ENCODE peak calls at places on chromosomes 1 and 21, in five cellular contexts. I is PC-3, L is GM23338, P is HCT116, C is GM23248. Z is an unnamed sample. For H4K20me1, the result is how much of the 10 kb centered on the place peaks cover.

GRCh38 chr1:151371744-151372410 is 628 bp downstream of the SELENBP1 start:
- DNase-seq in I (peak), L (no peak), P (no peak), C (peak), Z (no peak)

GRCh38 chr21:44523567-44524181 is 16.3 kb downstream of the KRTAP10-1 start:
- DNase-seq in I (peak), L (no peak), P (no peak), C (no peak), Z (no peak)

GRCh38 chr1:162008799-162009198 is 14.9 kb downstream of the OLFML2B start:
- DNase-seq in I (no peak), L (no peak), P (no peak), C (no peak), Z (no peak)

GRCh38 chr1:101465941-101466340 is 229.1 kb downstream of the S1PR1 start:
- DNase-seq in I (no peak), L (no peak), P (no peak), C (no peak), Z (no peak)

GRCh38 chr1:55813619-55814018 is 598.5 kb upstream of the USP24 start:
- DNase-seq in I (peak), L (no peak), P (no peak), C (peak), Z (no peak)

GRCh38 chr1:95197616-95198252 is 36.3 kb upstream of the RWDD3 start:
- DNase-seq in I (peak), L (no peak), P (no peak), C (peak), Z (peak)

GRCh38 chr1:240107058-240107684 is 15.5 kb downstream of the FMN2 start:
- DNase-seq in I (peak), L (no peak), P (no peak), C (peak), Z (no peak)

GRCh38 chr1:209805875-209806760 is at the start of gene IRF6:
- DNase-seq in I (peak), L (peak), P (peak), C (peak), Z (peak)

GRCh38 chr1:181135462-181135781 is 46.9 kb downstream of the IER5 start:
- DNase-seq in I (peak), L (peak), P (no peak), C (peak), Z (no peak)

GRCh38 chr1:220511785-220512184 is 16.2 kb upstream of the MARK1 start:
- DNase-seq in I (peak), L (peak), P (no peak), C (peak), Z (peak)

GRCh38 chr1:41534181-41535076 is 49.9 kb upstream of the EDN2 start:
- DNase-seq in I (no peak), L (no peak), P (no peak), C (no peak), Z (no peak)

GRCh38 chr1:167456926-167457325 is 61.4 kb downstream of the CD247 start:
- DNase-seq in I (no peak), L (no peak), P (no peak), C (no peak), Z (no peak)

GRCh38 chr1:231629132-231629531 is 2.5 kb downstream of the DISC1 start:
- DNase-seq in I (no peak), L (no peak), P (no peak), C (peak), Z (no peak)

GRCh38 chr1:158101944-158102343 is 78.8 kb upstream of the CD1D start:
- DNase-seq in I (peak), L (no peak), P (peak), C (peak), Z (no peak)

GRCh38 chr1:155961937-155962336 is 16.4 kb downstream of the ARHGEF2 start:
- DNase-seq in I (peak), L (no peak), P (peak), C (peak), Z (no peak)

GRCh38 chr1:89175601-89176256 is at the start of gene GBP7:
- DNase-seq in I (no peak), L (no peak), P (no peak), C (no peak), Z (no peak)

GRCh38 chr1:8318436-8318835 is 522 bp downstream of the SLC45A1 start:
- DNase-seq in I (no peak), L (no peak), P (no peak), C (peak), Z (peak)

GRCh38 chr1:219324171-219324570 is 150.5 kb downstream of the LYPLAL1 start:
- DNase-seq in I (no peak), L (no peak), P (no peak), C (no peak), Z (no peak)

GRCh38 chr1:110672001-110672752 is 2.6 kb downstream of the KCNA3 start:
- DNase-seq in I (no peak), L (peak), P (no peak), C (peak), Z (peak)

GRCh38 chr1:156115514-156116374 is 1.2 kb downstream of the LMNA start:
- DNase-seq in I (peak), L (peak), P (no peak), C (peak), Z (peak)

GRCh38 chr1:244111008-244111407 is 59.9 kb downstream of the ZBTB18 start:
- DNase-seq in I (no peak), L (no peak), P (no peak), C (no peak), Z (no peak)

GRCh38 chr1:121519042-121519755 is 334.4 kb downstream of the SRGAP2C start:
- DNase-seq in I (peak), L (peak), P (peak), C (peak), Z (peak)

GRCh38 chr1:44631647-44632510 is 42.4 kb downstream of the TMEM53 start:
- DNase-seq in I (peak), L (peak), P (peak), C (peak), Z (peak)

DNA sequence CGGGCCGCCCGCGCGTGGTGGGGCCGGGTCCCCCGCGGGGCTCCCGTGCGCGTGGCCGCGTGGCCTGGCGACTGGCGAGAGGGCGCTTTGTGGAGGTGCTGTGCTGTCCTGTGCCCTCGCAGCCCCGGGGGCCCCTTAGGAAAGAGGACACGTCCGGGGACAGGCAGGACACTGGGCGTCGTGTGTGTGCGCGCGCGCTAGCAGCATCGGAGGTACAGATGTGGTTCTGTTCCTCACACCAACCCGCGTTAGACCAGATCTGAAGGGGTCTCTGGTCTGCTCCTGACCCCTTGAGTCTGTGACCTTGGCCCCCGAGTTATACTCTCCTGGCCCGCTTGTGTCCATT is 489 bp downstream of the ACTN2 start:
- DNase-seq in I (no peak), L (peak), P (no peak), C (no peak), Z (peak)
- H2AFZ ChIP-seq in I (no peak), L (peak), P (no peak), C (peak), Z (peak)

DNA sequence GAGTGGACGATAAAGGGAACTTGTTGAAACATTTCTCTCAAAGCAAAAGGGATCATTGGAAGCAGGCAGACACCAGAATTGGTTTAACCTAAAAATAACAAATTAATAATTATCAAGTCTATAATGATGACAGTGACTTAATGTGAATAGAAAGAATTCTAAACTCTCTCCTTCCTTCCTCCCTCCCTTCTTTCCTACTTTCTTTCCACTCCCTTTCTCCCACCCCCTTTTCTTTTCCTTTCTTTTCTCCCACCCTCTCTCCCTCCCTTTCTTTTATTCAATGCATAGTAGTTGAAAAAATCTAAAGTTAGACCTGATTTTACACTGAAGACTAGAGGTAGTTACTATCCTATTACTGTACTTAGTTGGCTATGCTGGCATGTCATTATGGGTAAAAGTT is 55.7 kb downstream of the PTPRC start:
- DNase-seq in I (no peak), L (no peak), P (no peak), C (no peak), Z (no peak)
- H4K20me1 ChIP-seq in I (under half), L (under half), P (under half), C (under half), Z (under half)

DNA sequence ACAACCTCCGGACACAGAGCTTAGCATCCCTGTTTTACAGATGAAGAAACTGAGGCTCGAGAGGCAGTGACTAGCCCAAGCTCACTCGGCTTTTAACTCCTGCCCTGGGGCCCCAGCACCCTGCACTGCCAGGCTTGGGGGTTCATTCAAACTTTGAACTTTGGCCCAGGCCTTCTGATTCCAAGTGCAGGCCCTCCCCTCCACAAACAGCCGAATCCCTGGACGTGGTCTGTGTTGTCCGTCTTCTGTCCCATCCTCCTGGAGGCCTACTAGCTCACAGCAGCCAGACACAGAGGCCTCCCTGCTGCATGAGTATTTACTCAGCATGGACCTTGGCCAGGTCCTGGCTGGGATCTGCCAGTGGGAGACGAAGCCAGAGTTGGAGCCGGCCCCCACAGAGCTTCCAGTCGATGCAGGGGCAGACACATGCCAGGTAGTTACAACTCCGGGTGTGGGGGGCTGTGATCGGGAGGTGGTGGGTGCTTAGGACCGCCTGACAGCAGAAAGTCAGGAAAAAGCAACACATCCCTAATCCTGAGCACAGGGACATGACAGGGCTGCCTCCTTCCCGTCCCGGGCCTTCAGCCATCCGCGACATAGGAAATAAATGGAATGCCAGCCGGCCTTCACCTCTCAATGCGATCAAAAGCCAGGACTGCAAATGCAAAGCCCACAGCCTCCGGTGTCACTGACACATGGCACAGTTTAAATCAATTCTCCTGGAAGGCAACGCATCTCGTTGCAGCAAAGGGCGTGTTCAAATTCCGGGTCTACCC is 7.4 kb downstream of the IFFO2 start:
- DNase-seq in I (no peak), L (peak), P (no peak), C (peak), Z (peak)
- TF ChIP-seq EZH2phosphoT487 in I (no peak), L (no peak), P (no peak), C (no peak), Z (no peak)

GRCh38 chr1:247115141-247115510 is 11.0 kb upstream of the ZNF669 start:
- DNase-seq in I (no peak), L (no peak), P (no peak), C (no peak), Z (no peak)

GRCh38 chr1:247112479-247112781 is 8.3 kb upstream of the ZNF669 start:
- DNase-seq in I (peak), L (no peak), P (no peak), C (no peak), Z (no peak)

GRCh38 chr1:247113094-247113497 is 8.9 kb upstream of the ZNF669 start:
- DNase-seq in I (peak), L (no peak), P (no peak), C (peak), Z (no peak)

GRCh38 chr1:247114351-247115140 is 10.4 kb upstream of the ZNF669 start:
- DNase-seq in I (no peak), L (no peak), P (no peak), C (no peak), Z (no peak)

GRCh38 chr1:247113733-247114271 is 9.6 kb upstream of the ZNF669 start:
- DNase-seq in I (no peak), L (no peak), P (no peak), C (no peak), Z (no peak)
- H2AFZ ChIP-seq in I (no peak), L (no peak), P (no peak), C (no peak), Z (no peak)

GRCh38 chr1:35586808-35587207 is 13.7 kb downstream of the TFAP2E start:
- DNase-seq in I (no peak), L (no peak), P (no peak), C (no peak), Z (no peak)

GRCh38 chr1:35590476-35591040 is 17.4 kb downstream of the TFAP2E start:
- DNase-seq in I (no peak), L (no peak), P (no peak), C (no peak), Z (no peak)

GRCh38 chr1:35589516-35590427 is 16.7 kb downstream of the TFAP2E start:
- DNase-seq in I (no peak), L (no peak), P (no peak), C (no peak), Z (no peak)

GRCh38 chr1:35587736-35588135 is 14.6 kb downstream of the TFAP2E start:
- DNase-seq in I (no peak), L (no peak), P (no peak), C (no peak), Z (no peak)

GRCh38 chr1:35588197-35588910 is 15.2 kb downstream of the TFAP2E start:
- DNase-seq in I (no peak), L (no peak), P (no peak), C (no peak), Z (no peak)
- H4K20me1 ChIP-seq in I (under half), L (under half), P (under half), C (under half), Z (under half)

DNA sequence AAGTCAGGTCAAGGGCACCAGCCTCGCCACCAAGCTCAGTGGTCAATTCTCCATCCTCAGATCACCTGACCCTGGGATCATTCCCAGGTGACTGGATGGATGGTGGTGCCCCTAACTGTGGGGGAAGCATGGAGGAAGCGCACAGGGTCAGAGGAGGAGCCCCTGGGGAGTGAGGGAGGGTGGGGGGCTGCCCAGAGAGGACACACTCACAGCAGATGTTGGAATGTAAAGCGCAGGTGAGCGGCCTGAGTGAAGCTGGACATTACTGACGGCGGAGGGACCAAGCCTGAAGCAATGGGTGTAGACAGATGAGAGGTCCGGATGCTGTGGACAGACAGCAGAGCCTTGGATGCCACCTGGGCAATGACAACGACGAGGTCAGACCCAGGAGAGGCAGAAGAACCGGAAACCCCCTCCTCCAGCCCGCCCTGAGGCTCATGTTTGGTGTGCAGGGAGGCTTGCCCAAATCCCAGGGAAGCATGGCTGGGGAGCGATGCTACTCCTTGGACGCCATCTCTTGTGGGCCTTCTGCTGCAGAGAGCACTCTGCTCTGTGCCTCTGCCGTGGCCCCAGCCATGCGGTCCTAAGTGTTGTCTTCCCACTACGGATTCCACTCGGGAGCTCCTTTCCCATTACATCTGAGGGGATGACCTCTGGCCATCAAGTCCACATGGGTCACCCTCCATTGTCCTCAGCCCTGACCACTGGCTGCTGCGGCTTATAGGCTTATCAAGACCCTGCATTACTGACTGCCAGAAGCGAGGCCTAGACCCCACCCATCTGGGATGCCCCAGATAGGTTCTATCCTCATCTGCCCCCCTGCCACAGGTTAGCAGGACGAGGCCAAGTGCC is 5.8 kb upstream of the CPLANE2 start:
- DNase-seq in I (no peak), L (no peak), P (no peak), C (no peak), Z (no peak)
- TF ChIP-seq EZH2phosphoT487 in I (no peak), L (no peak), P (no peak), C (no peak), Z (no peak)

DNA sequence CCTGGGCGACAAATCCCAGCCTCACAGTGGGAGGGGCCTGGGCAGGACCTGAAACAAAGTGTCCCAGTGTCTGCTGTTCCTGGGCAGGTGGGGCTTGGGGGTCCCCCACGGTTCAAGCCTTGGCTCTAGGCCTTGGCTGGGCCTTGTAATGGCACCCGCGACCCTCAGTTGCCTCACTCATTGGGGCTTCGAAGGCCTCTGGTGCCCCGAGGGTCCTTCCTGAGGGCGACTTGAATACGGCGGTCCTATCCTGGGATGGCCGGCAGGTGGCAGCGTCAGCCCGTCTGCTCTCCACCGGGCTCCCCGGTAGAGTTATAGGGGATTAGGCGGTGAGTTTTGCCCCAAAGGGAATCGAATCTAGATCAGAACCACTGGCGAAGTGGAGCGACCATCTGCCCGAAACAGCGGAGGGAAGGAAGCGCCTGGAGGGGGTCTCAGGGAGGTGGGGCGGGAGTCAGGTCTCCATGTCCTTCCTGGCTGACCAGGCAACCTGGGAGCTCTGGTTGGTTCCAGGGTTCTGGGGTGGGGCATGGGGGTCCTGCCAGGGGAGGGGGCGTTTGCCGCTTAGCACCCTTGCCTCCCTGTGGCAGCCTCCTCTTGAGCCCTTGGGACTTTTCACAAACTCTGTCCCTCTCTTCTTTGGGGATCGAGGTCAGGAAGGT is 2.1 kb upstream of the PEX10 start:
- DNase-seq in I (peak), L (peak), P (no peak), C (peak), Z (peak)
- H2AFZ ChIP-seq in I (peak), L (no peak), P (peak), C (no peak), Z (no peak)